ENCODE peak calls at places on chromosomes 2 and 18, in five cellular contexts. G is CD8-positive, alpha-beta memory T cell; B is Calu3; P is Daoy; I is amniotic stem cell. M is an unnamed sample.

GRCh38 chr18:47935321-47935720 is 4.9 kb upstream of the SMAD2 start:
- DNase-seq in G (no peak), B (no peak), I (no peak), P (no peak), M (no peak)

GRCh38 chr2:238652053-238652770 is 195.7 kb upstream of the TWIST2 start:
- DNase-seq in B (no peak), P (no peak), I (no peak), G (no peak), M (no peak)

GRCh38 chr18:24395049-24395780 is 2.4 kb downstream of the OSBPL1A start:
- DNase-seq in P (no peak), B (no peak), G (no peak), I (no peak), M (peak; percentile 8)

GRCh38 chr2:217095511-217096205 is 235.8 kb upstream of the TNP1 start:
- DNase-seq in B (no peak), I (no peak), P (no peak), G (no peak), M (no peak)

GRCh38 chr2:46564811-46565241 is 85.5 kb downstream of the TMEM247 start:
- DNase-seq in G (no peak), I (no peak), P (no peak), B (no peak), M (no peak)

GRCh38 chr2:226115102-226115831 is 684.4 kb downstream of the IRS1 start:
- DNase-seq in G (no peak), I (peak; percentile 81), B (peak; percentile 44), P (peak; percentile 92), M (peak; percentile 81)

GRCh38 chr2:15560404-15560987 is 638 bp downstream of the NBAS start:
- DNase-seq in P (peak; percentile 28), B (peak; percentile 10), G (no peak), I (peak; percentile 4), M (peak; percentile 46)

GRCh38 chr18:57833441-57834101 is 30.5 kb upstream of the ATP8B1 start:
- DNase-seq in G (no peak), I (no peak), B (peak; percentile 18), P (peak; percentile 44), M (no peak)

GRCh38 chr2:233285921-233286320 is 21.7 kb upstream of the SAG start:
- DNase-seq in I (no peak), P (no peak), G (no peak), B (no peak), M (no peak)

GRCh38 chr2:132009874-132010521 is 151.8 kb downstream of the ANKRD30BL start:
- DNase-seq in B (peak; percentile 3), P (peak; percentile 56), I (no peak), G (no peak), M (no peak)

GRCh38 chr2:169828141-169828811 is 1.0 kb downstream of the UBR3 start:
- DNase-seq in B (peak; percentile 35), P (peak; percentile 59), I (no peak), G (peak; percentile 16), M (peak; percentile 46)

GRCh38 chr2:173076557-173077345 is 1.1 kb downstream of the MAP3K20 start:
- DNase-seq in B (peak; percentile 40), I (no peak), G (no peak), P (peak; percentile 50), M (peak; percentile 61)

GRCh38 chr2:154133823-154134222 is 262.1 kb downstream of the GALNT13 start:
- DNase-seq in B (no peak), I (no peak), G (no peak), P (no peak), M (no peak)

GRCh38 chr2:235030126-235030525 is 78.3 kb downstream of the SH3BP4 start:
- DNase-seq in P (no peak), G (no peak), I (no peak), B (no peak), M (no peak)

GRCh38 chr2:86223682-86224560 is 24.7 kb downstream of the MRPL35 start:
- DNase-seq in B (no peak), G (no peak), I (no peak), P (no peak), M (no peak)